ENCODE peak calls at places on chromosomes 7 and 10, in seven cellular contexts. O is PC-9, P is Panc1, U is left ventricle myocardium inferior, E is WERI-Rb-1, W is mesendoderm, J is transverse colon. F is an unnamed sample.

GRCh38 chr10:58158806-58159205 is 108.9 kb downstream of the IPMK start:
- DNase-seq in O (no peak), P (no peak), U (no peak), E (no peak), W (no peak), J (no peak), F (no peak)

GRCh38 chr7:159038066-159038465 is 106.6 kb downstream of the VIPR2 start:
- DNase-seq in O (no peak), P (no peak), U (no peak), E (no peak), W (no peak), J (no peak), F (no peak)

GRCh38 chr7:5755704-5756131 is 25.7 kb downstream of the RNF216 start:
- DNase-seq in O (no peak), P (no peak), U (no peak), E (peak), W (no peak), J (no peak), F (no peak)

GRCh38 chr7:121058975-121059374 is 70.5 kb downstream of the CPED1 start:
- DNase-seq in O (no peak), P (no peak), U (no peak), E (no peak), W (no peak), J (no peak), F (no peak)

GRCh38 chr7:141381794-141382453 is 169.3 kb upstream of the AGK start:
- DNase-seq in O (no peak), P (no peak), U (no peak), E (no peak), W (no peak), J (no peak), F (no peak)

GRCh38 chr7:39002755-39003154 is 25.0 kb downstream of the POU6F2 start:
- DNase-seq in O (no peak), P (no peak), U (no peak), E (no peak), W (no peak), J (no peak), F (no peak)

GRCh38 chr10:20474064-20474463 is 423.0 kb downstream of the NEBL start:
- DNase-seq in O (no peak), P (no peak), U (no peak), E (no peak), W (no peak), J (no peak), F (no peak)

GRCh38 chr7:137990251-137990901 is 11.5 kb downstream of the CREB3L2 start:
- DNase-seq in O (no peak), P (no peak), U (no peak), E (no peak), W (no peak), J (no peak), F (peak)

GRCh38 chr10:17215782-17216122 is 12.3 kb upstream of the VIM start:
- DNase-seq in O (no peak), P (no peak), U (no peak), E (no peak), W (no peak), J (no peak), F (no peak)

GRCh38 chr10:99232357-99232999 is 3.2 kb downstream of the HPSE2 start:
- DNase-seq in O (no peak), P (no peak), U (no peak), E (no peak), W (peak), J (no peak), F (no peak)

GRCh38 chr7:152735443-152736004 is 24.0 kb upstream of the ACTR3B start:
- DNase-seq in O (no peak), P (no peak), U (no peak), E (peak), W (no peak), J (no peak), F (no peak)

GRCh38 chr10:60646966-60647796 is 131.1 kb upstream of the CDK1 start:
- DNase-seq in O (no peak), P (peak), U (no peak), E (peak), W (peak), J (peak), F (no peak)

GRCh38 chr7:107563072-107563760 is 504 bp downstream of the COG5 start:
- DNase-seq in O (peak), P (no peak), U (no peak), E (no peak), W (no peak), J (no peak), F (peak)

GRCh38 chr10:69461327-69462025 is 10.2 kb downstream of the TSPAN15 start:
- DNase-seq in O (no peak), P (no peak), U (no peak), E (no peak), W (no peak), J (no peak), F (no peak)

GRCh38 chr7:102447311-102447710 is 13.9 kb downstream of the ORAI2 start:
- DNase-seq in O (no peak), P (no peak), U (no peak), E (no peak), W (no peak), J (no peak), F (no peak)

GRCh38 chr10:35643976-35644799 is 2.1 kb upstream of the FZD8 start:
- DNase-seq in O (no peak), P (no peak), U (no peak), E (no peak), W (peak), J (peak), F (no peak)

GRCh38 chr7:34748244-34749039 is 90.4 kb downstream of the NPSR1 start:
- DNase-seq in O (peak), P (peak), U (peak), E (no peak), W (peak), J (peak), F (peak)

GRCh38 chr7:115662676-115663075 is 367.9 kb downstream of the TFEC start:
- DNase-seq in O (no peak), P (no peak), U (no peak), E (no peak), W (no peak), J (no peak), F (no peak)

GRCh38 chr7:64869121-64869725 is 33.9 kb upstream of the ZNF273 start:
- DNase-seq in O (no peak), P (no peak), U (no peak), E (no peak), W (no peak), J (no peak), F (no peak)

GRCh38 chr7:43196379-43196778 is 83.9 kb downstream of the HECW1 start:
- DNase-seq in O (no peak), P (no peak), U (no peak), E (no peak), W (peak), J (no peak), F (no peak)

GRCh38 chr7:156222611-156223010 is 410.3 kb upstream of the SHH start:
- DNase-seq in O (no peak), P (no peak), U (no peak), E (no peak), W (no peak), J (no peak), F (no peak)

GRCh38 chr10:95697429-95697828 is 3.7 kb upstream of the TCTN3 start:
- DNase-seq in O (no peak), P (no peak), U (no peak), E (no peak), W (no peak), J (no peak), F (no peak)

GRCh38 chr10:95693331-95693667 is 428 bp downstream of the TCTN3 start:
- DNase-seq in O (no peak), P (no peak), U (no peak), E (no peak), W (peak), J (no peak), F (no peak)

GRCh38 chr10:95698415-95698814 is 4.7 kb upstream of the TCTN3 start:
- DNase-seq in O (no peak), P (no peak), U (no peak), E (no peak), W (peak), J (no peak), F (no peak)

GRCh38 chr10:95694665-95695064 is 938 bp upstream of the TCTN3 start:
- DNase-seq in O (no peak), P (no peak), U (no peak), E (no peak), W (no peak), J (no peak), F (no peak)

DNA sequence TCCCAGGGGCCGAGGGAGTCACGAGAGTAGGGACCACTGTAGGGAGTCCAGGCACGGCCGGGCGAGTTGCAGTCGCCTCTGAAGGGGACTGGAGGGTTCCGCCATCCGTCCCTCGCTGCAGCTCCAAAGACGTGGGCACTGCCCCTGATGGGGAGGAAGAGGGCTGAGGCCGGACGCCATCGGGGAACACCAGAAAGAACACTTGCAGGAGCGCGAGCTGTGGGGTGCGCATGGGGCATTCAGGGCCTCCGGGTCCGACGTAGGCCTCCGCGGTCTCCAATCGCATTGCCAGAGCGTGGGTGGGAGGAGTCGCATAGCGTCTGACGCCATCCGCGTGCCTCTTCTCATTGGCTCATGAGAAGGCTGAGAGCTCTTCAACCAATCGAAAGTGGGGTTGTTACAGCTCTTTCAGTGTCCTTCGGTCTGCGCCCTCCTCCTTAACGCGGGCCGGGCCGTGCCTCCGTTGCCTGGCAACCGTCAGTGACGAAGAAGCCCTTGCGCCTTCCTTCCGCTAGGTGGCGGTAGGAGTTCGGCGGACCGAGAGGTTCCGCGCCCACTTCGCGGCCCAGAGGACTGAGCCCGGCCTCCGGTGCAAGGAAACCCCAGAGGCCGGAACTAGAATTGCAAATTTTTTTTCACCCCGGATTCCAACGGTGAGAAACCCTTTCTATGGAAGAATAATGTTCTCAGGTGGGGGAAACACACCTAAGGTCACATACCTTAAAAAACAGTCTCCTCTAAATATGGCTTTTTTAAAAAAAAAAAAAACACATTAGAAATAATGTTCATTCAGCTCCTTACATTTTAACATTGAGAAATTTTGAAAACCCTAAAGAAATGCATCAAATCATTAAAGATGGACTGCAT is at the start of gene TCTN3:
- DNase-seq in O (peak), P (peak), U (peak), E (peak), W (peak), J (peak), F (peak)
- H3K27ac ChIP-seq in O (no peak), P (peak), U (peak), E (peak), W (no peak), J (peak), F (peak)

GRCh38 chr10:11163990-11164805 is 146.5 kb downstream of the CELF2 start:
- DNase-seq in O (no peak), P (no peak), U (peak), E (no peak), W (no peak), J (no peak), F (no peak)
- H3K4me3 ChIP-seq in O (no peak), P (no peak), U (peak), E (no peak), W (no peak), J (peak), F (no peak)

GRCh38 chr7:18004372-18004771 is 23.3 kb downstream of the PRPS1L1 start:
- DNase-seq in O (no peak), P (no peak), U (no peak), E (no peak), W (no peak), J (no peak), F (no peak)
- H3K27ac ChIP-seq in O (no peak), P (no peak), U (no peak), E (no peak), W (no peak), J (no peak), F (no peak)

GRCh38 chr10:124648131-124648475 is 96.1 kb downstream of the FAM53B start:
- DNase-seq in O (no peak), P (no peak), U (no peak), E (no peak), W (no peak), J (no peak), F (no peak)

GRCh38 chr10:124644771-124645170 is 99.4 kb downstream of the FAM53B start:
- DNase-seq in O (no peak), P (no peak), U (no peak), E (no peak), W (peak), J (no peak), F (no peak)

GRCh38 chr10:124645496-124646095 is 98.6 kb downstream of the FAM53B start:
- DNase-seq in O (no peak), P (no peak), U (no peak), E (no peak), W (no peak), J (no peak), F (no peak)

GRCh38 chr10:124647421-124648130 is 96.6 kb downstream of the FAM53B start:
- DNase-seq in O (no peak), P (no peak), U (peak), E (peak), W (peak), J (peak), F (peak)

DNA sequence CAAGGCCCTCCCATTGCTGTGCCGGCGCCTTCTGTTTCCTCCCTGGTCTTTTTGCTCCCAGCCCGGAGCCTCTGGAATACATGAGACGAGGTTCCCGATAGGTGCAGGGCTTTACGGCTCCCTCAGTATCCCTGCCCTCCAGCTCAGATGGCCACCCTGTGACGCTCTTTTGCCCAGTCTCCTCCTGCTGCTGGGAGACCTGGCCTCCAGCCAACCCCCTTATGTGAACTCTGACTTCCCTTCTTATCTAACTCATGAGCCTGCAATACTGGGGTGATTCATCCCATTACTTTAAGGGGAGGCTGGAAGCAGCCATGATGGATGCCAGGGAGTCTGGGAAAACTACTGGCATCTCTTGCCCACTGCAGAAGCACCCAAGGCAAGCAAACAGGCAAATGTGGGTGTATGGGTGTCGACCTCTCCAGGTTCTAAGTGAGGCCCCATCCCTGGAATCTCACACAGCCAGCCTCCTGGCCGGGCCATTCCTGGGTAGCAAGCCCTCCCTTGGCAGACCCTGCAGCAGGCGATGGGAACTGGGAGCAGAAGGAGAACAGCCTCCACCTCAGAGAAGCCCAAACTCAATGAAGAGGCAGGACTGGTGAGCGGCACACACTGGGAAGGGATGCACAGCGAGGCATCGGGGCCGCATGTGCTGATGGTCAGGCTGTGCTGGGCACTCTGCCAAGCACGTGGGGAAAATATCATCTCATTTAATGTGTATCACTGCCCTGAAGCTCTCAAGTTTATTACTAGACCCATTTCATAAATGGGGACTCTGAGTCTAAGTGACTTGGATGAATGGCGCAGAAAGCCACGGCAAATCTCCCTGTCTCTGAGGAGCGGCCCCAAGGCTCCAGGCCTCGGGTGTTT is 97.5 kb downstream of the FAM53B start:
- DNase-seq in O (peak), P (no peak), U (peak), E (no peak), W (no peak), J (peak), F (no peak)
- H3K4me3 ChIP-seq in O (no peak), P (no peak), U (no peak), E (no peak), W (no peak), J (no peak), F (no peak)

F was measured in SJSA1.